ENCODE peak calls at places on chromosomes 6 and 20, in six cellular contexts. U is stomach, T is HepG2, D is A549, Z is SK-N-SH, V is ovary. C is an unnamed sample.

GRCh38 chr6:111484655-111484974 is 1.6 kb upstream of the REV3L start:
- DNase-seq in U (no peak), T (peak; percentile 29), D (no peak), Z (no peak), V (no peak), C (no peak)

GRCh38 chr20:50508171-50508761 is 1.9 kb upstream of the PTPN1 start:
- DNase-seq in U (no peak), T (peak; percentile 62), D (no peak), Z (no peak), V (no peak), C (no peak)

GRCh38 chr6:71181565-71181964 is 107.0 kb upstream of the OGFRL1 start:
- DNase-seq in U (no peak), T (peak; percentile 3), D (peak; percentile 33), Z (no peak), V (no peak), C (no peak)

GRCh38 chr6:45855642-45856408 is 159.8 kb downstream of the CLIC5 start:
- DNase-seq in U (no peak), T (no peak), D (no peak), Z (no peak), V (no peak), C (no peak)

GRCh38 chr6:148563066-148563465 is 183.8 kb upstream of the UST start:
- DNase-seq in U (no peak), T (peak; percentile 53), D (no peak), Z (no peak), V (no peak), C (no peak)

GRCh38 chr20:23114018-23114417 is 27.9 kb upstream of the CD93 start:
- DNase-seq in U (no peak), T (no peak), D (no peak), Z (no peak), V (no peak), C (peak; percentile 74)

GRCh38 chr20:58583141-58583540 is 67.9 kb upstream of the APCDD1L start:
- DNase-seq in U (no peak), T (no peak), D (no peak), Z (no peak), V (no peak), C (no peak)

GRCh38 chr6:31152776-31153175 is 4.8 kb downstream of the CCHCR1 start:
- DNase-seq in U (no peak), T (no peak), D (no peak), Z (no peak), V (no peak), C (no peak)

GRCh38 chr20:63934271-63935068 is 21.7 kb downstream of the UCKL1 start:
- DNase-seq in U (no peak), T (no peak), D (no peak), Z (peak; percentile 74), V (peak; percentile 17), C (no peak)

GRCh38 chr20:64150756-64151633 is 13.3 kb upstream of the MYT1 start:
- DNase-seq in U (no peak), T (no peak), D (no peak), Z (no peak), V (peak; percentile 4), C (no peak)

GRCh38 chr6:710601-711571 is 17.9 kb upstream of the EXOC2 start:
- DNase-seq in U (peak; percentile 61), T (no peak), D (peak; percentile 19), Z (peak; percentile 50), V (peak; percentile 56), C (peak; percentile 71)

GRCh38 chr6:30988209-30988825 is 4.8 kb downstream of the MUC21 start:
- DNase-seq in U (peak; percentile 35), T (no peak), D (no peak), Z (peak; percentile 29), V (no peak), C (no peak)

GRCh38 chr20:62795023-62795761 is 1.1 kb upstream of the MRGBP start:
- DNase-seq in U (no peak), T (peak; percentile 77), D (peak; percentile 71), Z (peak; percentile 79), V (peak; percentile 70), C (peak; percentile 93)

GRCh38 chr6:62039602-62040001 is 246.4 kb downstream of the KHDRBS2 start:
- DNase-seq in U (no peak), T (no peak), D (no peak), Z (no peak), V (no peak), C (no peak)

GRCh38 chr6:116008470-116009229 is 52.0 kb downstream of the FRK start:
- DNase-seq in U (no peak), T (no peak), D (no peak), Z (no peak), V (no peak), C (no peak)

GRCh38 chr6:155829646-155830045 is 374.0 kb upstream of the NOX3 start:
- DNase-seq in U (no peak), T (no peak), D (no peak), Z (no peak), V (no peak), C (no peak)

GRCh38 chr6:14863896-14864850 is 381.7 kb upstream of the JARID2 start:
- DNase-seq in U (no peak), T (no peak), D (no peak), Z (no peak), V (no peak), C (no peak)

GRCh38 chr6:111872521-111873177 is 603 bp downstream of the FYN start:
- DNase-seq in U (no peak), T (no peak), D (no peak), Z (peak; percentile 70), V (peak; percentile 69), C (peak; percentile 23)

GRCh38 chr6:170344631-170345576 is 38.3 kb downstream of the FAM120B start:
- DNase-seq in U (no peak), T (peak; percentile 55), D (peak; percentile 53), Z (no peak), V (no peak), C (peak; percentile 56)

GRCh38 chr6:24734166-24734565 is 15.2 kb upstream of the C6orf62 start:
- DNase-seq in U (no peak), T (no peak), D (no peak), Z (no peak), V (no peak), C (no peak)

GRCh38 chr6:43499028-43499815 is 10.9 kb downstream of the LRRC73 start:
- DNase-seq in U (no peak), T (peak; percentile 75), D (no peak), Z (no peak), V (no peak), C (no peak)

GRCh38 chr6:53335224-53335994 is 13.3 kb downstream of the ELOVL5 start:
- DNase-seq in U (peak; percentile 40), T (no peak), D (no peak), Z (no peak), V (no peak), C (no peak)

GRCh38 chr20:19973920-19974620 is 43.1 kb upstream of the NAA20 start:
- DNase-seq in U (peak; percentile 42), T (no peak), D (no peak), Z (no peak), V (peak; percentile 67), C (no peak)

GRCh38 chr6:54099201-54099600 is 12.0 kb upstream of the MLIP start:
- DNase-seq in U (no peak), T (no peak), D (no peak), Z (no peak), V (no peak), C (no peak)

GRCh38 chr20:39338977-39339376 is 376.8 kb downstream of the DHX35 start:
- DNase-seq in U (no peak), T (no peak), D (no peak), Z (no peak), V (no peak), C (no peak)
- TF ChIP-seq EP300 in U (no peak), T (no peak), D (no peak), Z (no peak), V (no peak), C (no peak)

GRCh38 chr6:63816979-63817436 is 181.4 kb downstream of the PHF3 start:
- DNase-seq in U (no peak), T (peak; percentile 25), D (no peak), Z (peak; percentile 68), V (no peak), C (no peak)

GRCh38 chr6:63817492-63818050 is 182.0 kb downstream of the PHF3 start:
- DNase-seq in U (no peak), T (no peak), D (no peak), Z (no peak), V (no peak), C (no peak)

GRCh38 chr6:63814459-63814858 is 178.9 kb downstream of the PHF3 start:
- DNase-seq in U (no peak), T (no peak), D (no peak), Z (no peak), V (no peak), C (no peak)

GRCh38 chr6:63816401-63816975 is 180.9 kb downstream of the PHF3 start:
- DNase-seq in U (no peak), T (no peak), D (no peak), Z (no peak), V (no peak), C (no peak)

GRCh38 chr6:63813531-63813930 is 177.9 kb downstream of the PHF3 start:
- DNase-seq in U (no peak), T (no peak), D (no peak), Z (peak; percentile 7), V (no peak), C (no peak)
- TF ChIP-seq CTCF in U (no peak), T (peak; percentile 16), D (no peak), Z (no peak), V (no peak), C (no peak)

GRCh38 chr6:4901256-4902061 is 102.4 kb downstream of the RPP40 start:
- DNase-seq in U (no peak), T (no peak), D (no peak), Z (no peak), V (no peak), C (no peak)
- TF ChIP-seq EP300 in U (no peak), T (no peak), D (no peak), Z (no peak), V (no peak), C (no peak)

GRCh38 chr20:1822564-1823420 is 72.4 kb upstream of the SIRPA start:
- DNase-seq in U (no peak), T (peak; percentile 39), D (no peak), Z (no peak), V (no peak), C (no peak)
- TF ChIP-seq CTCF in U (no peak), T (no peak), D (no peak), Z (no peak), V (no peak), C (no peak)

DNA sequence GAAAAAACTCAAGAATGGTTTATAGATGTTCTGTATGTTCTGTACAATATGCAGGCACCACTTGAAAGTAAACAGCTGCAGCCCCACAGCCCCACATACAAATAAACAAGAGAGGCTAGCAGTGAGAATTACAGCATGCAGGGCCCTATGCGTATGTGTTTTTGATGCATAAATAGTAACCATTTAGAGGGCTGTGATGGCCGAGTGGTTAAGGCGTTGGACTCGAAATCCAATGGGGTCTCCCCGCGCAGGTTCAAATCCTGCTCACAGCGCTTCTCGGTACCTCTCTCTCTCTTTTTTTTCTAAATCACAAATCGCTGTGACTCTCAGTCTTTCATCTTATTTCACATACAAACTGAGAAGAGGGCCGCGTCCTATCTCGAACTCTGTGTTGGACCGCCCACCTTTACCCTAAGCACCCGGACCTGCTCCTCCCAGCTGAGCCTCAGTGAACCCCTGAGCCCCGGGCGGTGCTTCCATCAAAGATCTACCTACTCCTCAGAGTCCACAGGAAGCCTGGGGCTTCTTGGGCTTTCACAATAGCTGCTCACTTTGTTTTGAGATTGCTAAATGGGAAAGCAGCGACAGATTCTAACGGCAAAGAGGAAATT is 37.7 kb upstream of the PRSS16 start:
- DNase-seq in U (no peak), T (no peak), D (no peak), Z (no peak), V (no peak), C (no peak)
- TF ChIP-seq EP300 in U (no peak), T (no peak), D (no peak), Z (no peak), V (no peak), C (no peak)